ENCODE peak calls at places on chromosomes 4 and X, in five cellular contexts. X is foreskin fibroblast, A is NCI-H524, C is NCI-H345, N is pulmonary artery endothelial cell. V is an unnamed sample.

GRCh38 chrX:31298881-31299280 is 227.0 kb upstream of the FTHL17 start:
- DNase-seq in X (no peak), A (no peak), C (no peak), N (no peak), V (no peak)

GRCh38 chr4:148510211-148510610 is 68.0 kb upstream of the NR3C2 start:
- DNase-seq in X (no peak), A (no peak), C (no peak), N (no peak), V (no peak)

GRCh38 chr4:168840988-168841681 is 168.9 kb downstream of the CBR4 start:
- DNase-seq in X (no peak), A (no peak), C (peak; percentile 12), N (no peak), V (no peak)

GRCh38 chr4:36024901-36025610 is 219.3 kb downstream of the ARAP2 start:
- DNase-seq in X (no peak), A (peak; percentile 13), C (no peak), N (no peak), V (no peak)

GRCh38 chr4:37446016-37446415 is 201.5 kb downstream of the NWD2 start:
- DNase-seq in X (no peak), A (no peak), C (no peak), N (no peak), V (no peak)

GRCh38 chr4:8594097-8595038 is 1.8 kb downstream of the CPZ start:
- DNase-seq in X (peak; percentile 84), A (peak; percentile 53), C (peak; percentile 15), N (no peak), V (peak; percentile 69)

GRCh38 chr4:1041936-1042330 is 30.5 kb downstream of the FGFRL1 start:
- DNase-seq in X (no peak), A (no peak), C (no peak), N (no peak), V (no peak)

GRCh38 chrX:153726286-153727107 is 1.8 kb downstream of the ABCD1 start:
- DNase-seq in X (peak; percentile 73), A (no peak), C (peak; percentile 15), N (no peak), V (peak; percentile 51)

V was measured in NCI-H82.